ENCODE peak calls at places on chromosome 21, in five cellular contexts. R is A549, Y is transverse colon, T is psoas muscle, J is AG04450. D is an unnamed sample.

GRCh38 chr21:15908187-15908586 is 178.4 kb downstream of the USP25 start:
- DNase-seq in T (no peak), Y (no peak), J (no peak), R (no peak), D (no peak)

GRCh38 chr21:19010996-19011395 is 607.4 kb upstream of the TMPRSS15 start:
- DNase-seq in Y (no peak), J (no peak), R (no peak), T (no peak), D (no peak)

GRCh38 chr21:34004984-34005383 is 68.4 kb upstream of the MRPS6 start:
- DNase-seq in R (no peak), Y (no peak), T (no peak), J (no peak), D (no peak)

GRCh38 chr21:33434770-33435360 is 31.7 kb downstream of the IFNGR2 start:
- DNase-seq in J (peak), T (no peak), R (peak), Y (no peak), D (no peak)

GRCh38 chr21:45320991-45321656 is 33.4 kb upstream of the POFUT2 start:
- DNase-seq in J (no peak), Y (no peak), T (no peak), R (no peak), D (no peak)

GRCh38 chr21:33265664-33266049 is 510 bp upstream of the IL10RB start:
- DNase-seq in J (no peak), R (no peak), Y (peak), T (peak), D (no peak)

GRCh38 chr21:45054927-45055612 is 19.3 kb upstream of the ADARB1 start:
- DNase-seq in T (no peak), Y (no peak), R (no peak), J (no peak), D (peak)

GRCh38 chr21:34107606-34108005 is 34.2 kb downstream of the MRPS6 start:
- DNase-seq in J (no peak), Y (no peak), T (no peak), R (no peak), D (no peak)

GRCh38 chr21:27561116-27561515 is 594.2 kb upstream of the ADAMTS5 start:
- DNase-seq in R (no peak), J (no peak), T (peak), Y (peak), D (no peak)

GRCh38 chr21:20418353-20418752 is 579.9 kb upstream of the NCAM2 start:
- DNase-seq in Y (no peak), R (no peak), J (no peak), T (no peak), D (no peak)

GRCh38 chr21:43728467-43729390 is 9.8 kb downstream of the PDXK start:
- DNase-seq in J (peak), T (peak), Y (peak), R (peak), D (peak)

GRCh38 chr21:43789276-43790052 is at the start of gene RRP1:
- DNase-seq in T (peak), J (peak), R (peak), Y (peak), D (peak)

GRCh38 chr21:40120944-40121575 is 253.8 kb downstream of the PCP4 start:
- DNase-seq in Y (no peak), R (peak), T (no peak), J (no peak), D (no peak)

GRCh38 chr21:29975776-29976175 is 36.0 kb upstream of the GRIK1 start:
- DNase-seq in R (no peak), J (no peak), T (no peak), Y (no peak), D (no peak)

GRCh38 chr21:30689822-30690221 is 28.8 kb downstream of the KRTAP21-3 start:
- DNase-seq in R (no peak), Y (no peak), J (no peak), T (no peak), D (no peak)

GRCh38 chr21:27805696-27806095 is 838.8 kb upstream of the ADAMTS5 start:
- DNase-seq in J (no peak), R (no peak), T (no peak), Y (no peak), D (no peak)

GRCh38 chr21:45892156-45892919 is 89.2 kb upstream of the COL6A1 start:
- DNase-seq in R (no peak), Y (peak), J (no peak), T (peak), D (no peak)

GRCh38 chr21:46065993-46066842 is 31.7 kb upstream of the COL6A2 start:
- DNase-seq in T (peak), Y (no peak), J (no peak), R (no peak), D (no peak)

GRCh38 chr21:34243562-34243961 is 120.2 kb upstream of the KCNE2 start:
- DNase-seq in J (no peak), R (no peak), Y (peak), T (no peak), D (no peak)

GRCh38 chr21:30577766-30578165 is 12.4 kb downstream of the KRTAP22-2 start:
- DNase-seq in T (no peak), J (no peak), R (no peak), Y (no peak), D (no peak)

GRCh38 chr21:31860851-31861250 is 12.0 kb upstream of the HUNK start:
- DNase-seq in J (no peak), R (no peak), T (no peak), Y (no peak), D (peak)

GRCh38 chr21:26840912-26841311 is 4.3 kb downstream of the ADAMTS1 start:
- DNase-seq in J (no peak), R (no peak), Y (no peak), T (peak), D (peak)

GRCh38 chr21:42118901-42119300 is 47.8 kb downstream of the UMODL1 start:
- DNase-seq in Y (peak), J (no peak), T (peak), R (no peak), D (no peak)
- TF ChIP-seq CTCF in Y (no peak), J (no peak), T (no peak), R (no peak), D (no peak)

DNA sequence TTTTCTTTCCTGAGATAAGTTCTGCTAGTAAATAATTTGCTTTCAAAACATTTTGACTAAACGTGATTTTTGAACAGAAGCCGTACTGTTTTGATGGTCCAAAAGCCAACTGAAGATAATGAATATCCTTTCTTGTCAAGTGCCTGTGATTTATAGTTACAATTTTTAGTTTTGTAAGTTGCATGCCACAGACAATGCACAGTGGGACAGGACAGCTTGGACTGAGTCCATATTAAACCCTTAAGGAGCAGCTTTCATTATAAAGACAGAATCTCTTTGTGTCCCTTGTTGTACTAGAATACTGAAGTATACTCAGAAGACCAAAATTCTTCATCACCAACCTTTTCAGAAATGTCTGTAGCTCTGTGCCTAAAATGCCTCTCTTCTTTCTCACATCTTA is 92.2 kb downstream of the LTN1 start:
- DNase-seq in J (no peak), T (no peak), Y (no peak), R (no peak), D (no peak)
- H3K27ac ChIP-seq in J (no peak), T (no peak), Y (no peak), R (no peak), D (no peak)

GRCh38 chr21:23886828-23887708 is 1720.2 kb downstream of the MRPL39 start:
- DNase-seq in J (no peak), R (no peak), T (no peak), Y (no peak), D (no peak)
- H3K4me3 ChIP-seq in J (no peak), R (no peak), T (no peak), Y (no peak), D (no peak)

GRCh38 chr21:35982717-35983116 is 77.6 kb downstream of the SETD4 start:
- DNase-seq in J (no peak), Y (no peak), T (no peak), R (no peak), D (no peak)
- TF ChIP-seq CTCF in J (no peak), Y (no peak), T (no peak), R (no peak), D (no peak)

GRCh38 chr21:25573409-25574206 is 33.7 kb downstream of the MRPL39 start:
- DNase-seq in T (no peak), R (peak), J (peak), Y (no peak), D (no peak)
- H3K27ac ChIP-seq in T (no peak), R (no peak), J (no peak), Y (peak), D (no peak)

DNA sequence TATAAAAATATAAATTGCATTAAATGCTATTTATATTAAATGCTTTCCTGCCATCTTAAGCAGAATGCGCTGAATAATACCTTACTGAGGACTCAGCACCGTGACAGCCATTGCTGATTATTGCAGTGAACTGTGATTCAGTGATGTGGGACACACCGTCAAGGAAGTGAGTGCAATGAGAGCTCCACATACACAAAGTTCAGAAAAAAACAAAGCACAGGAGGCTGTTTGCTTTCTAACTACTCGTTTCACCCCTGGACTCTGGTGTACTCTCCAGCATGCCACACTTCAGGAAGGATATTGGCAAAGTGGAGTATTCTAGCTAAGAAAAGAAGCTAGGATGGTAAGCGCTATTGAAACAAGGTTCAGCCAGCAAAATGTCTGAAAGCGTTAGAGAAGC is 57.4 kb upstream of the CXADR start:
- DNase-seq in J (no peak), R (no peak), T (no peak), Y (no peak), D (no peak)
- H3K4me3 ChIP-seq in J (no peak), R (peak), T (no peak), Y (no peak), D (no peak)

D was measured in coronary artery.